ENCODE peak calls at places on chromosomes 11 and 22, in eight cellular contexts. F is tibial nerve, Z is HCT116, I is suprapubic skin, S is sigmoid colon, X is IMR-90, K is gastrocnemius medialis, J is right lobe of liver. O is an unnamed sample.

GRCh38 chr11:56852131-56852530 is 103.6 kb upstream of the OR9G4 start:
- DNase-seq in F (no peak), Z (no peak), I (no peak), S (no peak), X (no peak), K (no peak), J (no peak), O (no peak)

GRCh38 chr11:26792956-26793355 is 71.1 kb upstream of the SLC5A12 start:
- DNase-seq in F (no peak), Z (no peak), I (no peak), S (no peak), X (no peak), K (no peak), J (no peak), O (no peak)

GRCh38 chr11:108965602-108966001 is 300.7 kb downstream of the DDX10 start:
- DNase-seq in F (no peak), Z (no peak), I (no peak), S (no peak), X (peak; percentile 88), K (no peak), J (no peak), O (no peak)

GRCh38 chr11:691710-692590 is 3.1 kb downstream of the DEAF1 start:
- DNase-seq in F (no peak), Z (no peak), I (no peak), S (no peak), X (no peak), K (no peak), J (no peak), O (no peak)

GRCh38 chr11:97279341-97279740 is 889.5 kb downstream of the JRKL start:
- DNase-seq in F (no peak), Z (no peak), I (no peak), S (no peak), X (no peak), K (no peak), J (no peak), O (no peak)

GRCh38 chr11:2790581-2790925 is 90.8 kb upstream of the KCNQ1OT1 start:
- DNase-seq in F (no peak), Z (no peak), I (no peak), S (peak; percentile 44), X (no peak), K (no peak), J (no peak), O (no peak)

GRCh38 chr11:5343474-5344335 is at the start of gene OR51B5:
- DNase-seq in F (no peak), Z (no peak), I (no peak), S (no peak), X (peak; percentile 92), K (no peak), J (no peak), O (no peak)

GRCh38 chr11:122804796-122805195 is 33.5 kb upstream of the CRTAM start:
- DNase-seq in F (no peak), Z (no peak), I (no peak), S (no peak), X (no peak), K (no peak), J (no peak), O (no peak)

GRCh38 chr11:102158151-102158734 is 48.0 kb downstream of the YAP1 start:
- DNase-seq in F (no peak), Z (no peak), I (no peak), S (no peak), X (no peak), K (no peak), J (no peak), O (no peak)

GRCh38 chr22:36334838-36335603 is 52.7 kb downstream of the MYH9 start:
- DNase-seq in F (no peak), Z (no peak), I (no peak), S (peak; percentile 89), X (peak; percentile 84), K (no peak), J (no peak), O (no peak)

GRCh38 chr11:119175493-119176077 is 7.1 kb downstream of the NLRX1 start:
- DNase-seq in F (no peak), Z (no peak), I (no peak), S (no peak), X (peak; percentile 58), K (no peak), J (no peak), O (no peak)

GRCh38 chr11:36126703-36127102 is 162.5 kb downstream of the COMMD9 start:
- DNase-seq in F (no peak), Z (no peak), I (no peak), S (no peak), X (no peak), K (no peak), J (no peak), O (no peak)

GRCh38 chr22:23161574-23161973 is 16.3 kb downstream of the RAB36 start:
- DNase-seq in F (no peak), Z (no peak), I (no peak), S (no peak), X (no peak), K (no peak), J (no peak), O (no peak)

GRCh38 chr11:71244116-71244815 is 8.1 kb downstream of the SHANK2 start:
- DNase-seq in F (no peak), Z (no peak), I (peak; percentile 24), S (peak; percentile 44), X (peak; percentile 36), K (no peak), J (no peak), O (no peak)

GRCh38 chr11:43644626-43645299 is 35.8 kb upstream of the HSD17B12 start:
- DNase-seq in F (no peak), Z (no peak), I (no peak), S (no peak), X (peak; percentile 3), K (no peak), J (no peak), O (no peak)

GRCh38 chr11:119739021-119739703 is 10.2 kb upstream of the NECTIN1 start:
- DNase-seq in F (no peak), Z (no peak), I (no peak), S (no peak), X (no peak), K (no peak), J (peak; percentile 15), O (no peak)

GRCh38 chr11:62552465-62552782 is 5.8 kb upstream of the AHNAK start:
- DNase-seq in F (no peak), Z (no peak), I (no peak), S (peak; percentile 68), X (peak; percentile 60), K (no peak), J (peak; percentile 28), O (no peak)

GRCh38 chr22:30947163-30947820 is 21.3 kb downstream of the MORC2 start:
- DNase-seq in F (no peak), Z (no peak), I (no peak), S (no peak), X (no peak), K (no peak), J (peak; percentile 43), O (no peak)

GRCh38 chr11:78806214-78807004 is 231.7 kb upstream of the NARS2 start:
- DNase-seq in F (peak; percentile 29), Z (no peak), I (no peak), S (no peak), X (no peak), K (no peak), J (no peak), O (no peak)

GRCh38 chr11:100776212-100776896 is 89.3 kb downstream of the ARHGAP42 start:
- DNase-seq in F (no peak), Z (peak; percentile 82), I (no peak), S (no peak), X (peak; percentile 4), K (no peak), J (no peak), O (no peak)

GRCh38 chr11:37849731-37850130 is 1251.7 kb upstream of the RAG2 start:
- DNase-seq in F (no peak), Z (no peak), I (no peak), S (no peak), X (no peak), K (no peak), J (no peak), O (no peak)

GRCh38 chr22:48275412-48275811 is 1513.0 kb downstream of the TBC1D22A start:
- DNase-seq in F (no peak), Z (no peak), I (no peak), S (no peak), X (no peak), K (no peak), J (no peak), O (no peak)

DNA sequence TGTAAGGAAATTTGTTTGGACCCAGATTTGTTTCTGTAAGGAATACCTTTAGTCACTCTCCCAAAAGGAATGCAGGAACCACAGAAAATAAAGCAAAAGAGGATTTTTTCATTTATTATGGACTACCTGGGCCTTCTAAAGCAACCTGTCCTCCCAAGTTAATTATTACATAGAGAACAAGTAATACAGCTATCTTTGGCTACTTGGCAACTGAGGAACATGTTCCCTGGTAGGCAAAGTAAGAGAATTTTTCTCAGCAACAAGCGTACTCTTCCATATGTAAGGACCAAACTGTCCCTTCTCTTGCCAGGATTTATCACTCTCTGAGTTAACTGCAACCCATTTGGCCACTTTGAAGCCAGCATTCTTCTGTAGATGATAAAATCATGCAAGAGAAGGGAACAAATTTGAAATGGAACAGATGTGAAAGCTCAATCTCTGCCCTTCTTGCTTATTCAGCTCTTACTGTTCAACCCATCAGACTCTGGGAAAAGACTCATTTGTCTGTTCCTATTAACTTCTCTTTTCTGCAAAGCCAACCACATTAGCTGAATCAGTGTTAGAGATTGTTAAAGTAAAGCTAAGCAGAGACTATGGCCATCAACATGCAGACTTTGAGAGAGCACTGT is 190.2 kb downstream of the SWAP70 start:
- DNase-seq in F (no peak), Z (no peak), I (no peak), S (no peak), X (no peak), K (no peak), J (no peak), O (no peak)
- H3K4me1 ChIP-seq in F (no peaks in the 10 kb centered on the region), Z (no peaks in the 10 kb centered on the region), I (no peaks in the 10 kb centered on the region), S (peaks cover 4% of the 10 kb centered on the region), X (peaks cover 23% of the 10 kb centered on the region), K (no peaks in the 10 kb centered on the region), J (no peaks in the 10 kb centered on the region), O (no peaks in the 10 kb centered on the region)

GRCh38 chr22:38737302-38738060 is 18.3 kb downstream of the SUN2 start:
- DNase-seq in F (no peak), Z (no peak), I (no peak), S (no peak), X (peak; percentile 49), K (no peak), J (peak; percentile 37), O (no peak)
- TF ChIP-seq POLR2A in F (no peak), Z (no peak), I (no peak), S (no peak), X (no peak), K (no peak), J (no peak), O (no peak)

GRCh38 chr22:19942886-19943664 is 1.5 kb upstream of the TXNRD2 start:
- DNase-seq in F (peak; percentile 63), Z (no peak), I (no peak), S (peak; percentile 81), X (peak; percentile 94), K (peak; percentile 45), J (peak; percentile 25), O (no peak)
- H3K4me3 ChIP-seq in F (peak overlapping the region; percentile 64), Z (peak overlapping the region; percentile 74), I (peak overlapping the region; percentile 70), S (peak overlapping the region; percentile 86), X (peak overlapping the region; percentile 91), K (peak overlapping the region; percentile 61), J (no peak overlapping the region), O (peak overlapping the region; percentile 97)

DNA sequence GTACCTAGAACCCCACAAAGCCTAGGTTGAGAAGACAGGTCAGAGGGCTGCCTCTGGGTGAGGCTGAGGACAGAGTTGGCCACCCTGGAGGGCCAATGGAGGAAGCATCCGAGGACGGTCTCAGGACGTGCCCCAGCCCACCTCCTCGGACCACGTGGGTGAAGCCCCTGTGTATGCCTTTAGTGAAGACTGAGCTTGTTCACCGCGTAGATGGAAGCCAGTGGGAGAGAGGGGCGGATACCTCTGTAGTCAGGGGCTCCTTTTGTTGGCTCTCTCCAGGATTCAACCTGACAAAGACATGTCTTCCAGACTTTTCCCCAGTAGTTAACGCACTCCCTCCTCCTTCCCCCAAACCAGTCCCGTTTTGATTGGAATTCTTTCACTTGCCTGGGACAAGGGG is 110.7 kb downstream of the ZBTB16 start:
- DNase-seq in F (no peak), Z (no peak), I (no peak), S (no peak), X (no peak), K (no peak), J (no peak), O (no peak)
- H3K4me1 ChIP-seq in F (peaks cover 15% of the 10 kb centered on the region), Z (peaks cover 12% of the 10 kb centered on the region), I (peaks cover 100% of the 10 kb centered on the region), S (peaks cover 99% of the 10 kb centered on the region), X (no peaks in the 10 kb centered on the region), K (peaks cover 99% of the 10 kb centered on the region), J (no peaks in the 10 kb centered on the region), O (peaks cover 87% of the 10 kb centered on the region)

O was measured in esophagus squamous epithelium.